ENCODE peak calls at places on chromosomes 7 and 10, in seven cellular contexts. W, P, A, Y, N, B and V are unnamed samples.

GRCh38 chr10:90969947-90970673 is 49.2 kb upstream of the ANKRD1 start:
- DNase-seq in W (peak), P (no peak), A (no peak), Y (no peak), N (peak), B (no peak), V (no peak)

GRCh38 chr7:115941703-115942268 is 88.8 kb downstream of the TFEC start:
- DNase-seq in W (no peak), P (no peak), A (no peak), Y (no peak), N (peak), B (no peak), V (no peak)

GRCh38 chr7:134766779-134767566 is 12.5 kb upstream of the CALD1 start:
- DNase-seq in W (no peak), P (no peak), A (no peak), Y (peak), N (peak), B (no peak), V (no peak)

GRCh38 chr10:83346216-83346910 is 792.9 kb upstream of the GHITM start:
- DNase-seq in W (no peak), P (no peak), A (no peak), Y (no peak), N (peak), B (no peak), V (no peak)

GRCh38 chr7:143398616-143399015 is 10.0 kb downstream of the EPHA1 start:
- DNase-seq in W (no peak), P (no peak), A (no peak), Y (no peak), N (no peak), B (no peak), V (no peak)

GRCh38 chr7:29080803-29081202 is 65.5 kb downstream of the CPVL start:
- DNase-seq in W (no peak), P (no peak), A (no peak), Y (no peak), N (no peak), B (no peak), V (no peak)

GRCh38 chr7:157224627-157225026 is 85.9 kb downstream of the UBE3C start:
- DNase-seq in W (peak), P (no peak), A (no peak), Y (peak), N (peak), B (no peak), V (no peak)

GRCh38 chr7:130906575-130906974 is 172.6 kb upstream of the KLF14 start:
- DNase-seq in W (no peak), P (no peak), A (no peak), Y (no peak), N (no peak), B (no peak), V (no peak)

GRCh38 chr7:95905165-95905564 is 132.8 kb downstream of the DYNC1I1 start:
- DNase-seq in W (no peak), P (no peak), A (no peak), Y (no peak), N (no peak), B (no peak), V (no peak)

GRCh38 chr7:116454377-116454776 is 45.2 kb upstream of the CAV2 start:
- DNase-seq in W (no peak), P (no peak), A (no peak), Y (no peak), N (no peak), B (no peak), V (no peak)

GRCh38 chr7:75772081-75773077 is at the start of gene CCL26:
- DNase-seq in W (peak), P (peak), A (peak), Y (no peak), N (peak), B (no peak), V (no peak)

GRCh38 chr7:16564909-16565426 is 38.3 kb downstream of the LRRC72 start:
- DNase-seq in W (peak), P (no peak), A (no peak), Y (peak), N (peak), B (no peak), V (no peak)

GRCh38 chr7:1912472-1913289 is 242.6 kb downstream of the ELFN1 start:
- DNase-seq in W (no peak), P (no peak), A (peak), Y (no peak), N (no peak), B (no peak), V (no peak)

GRCh38 chr7:38222481-38223096 is 44.5 kb downstream of the STARD3NL start:
- DNase-seq in W (peak), P (no peak), A (no peak), Y (peak), N (peak), B (no peak), V (no peak)

GRCh38 chr10:48457949-48458661 is 146.8 kb downstream of the ARHGAP22 start:
- DNase-seq in W (no peak), P (no peak), A (peak), Y (no peak), N (no peak), B (peak), V (peak)

GRCh38 chr10:34420795-34421194 is 394.3 kb downstream of the PARD3 start:
- DNase-seq in W (peak), P (peak), A (no peak), Y (no peak), N (no peak), B (no peak), V (no peak)

GRCh38 chr10:61779950-61780659 is 117.4 kb downstream of the CABCOCO1 start:
- DNase-seq in W (peak), P (no peak), A (peak), Y (no peak), N (peak), B (no peak), V (no peak)

GRCh38 chr7:45217358-45217757 is 59.8 kb downstream of the RAMP3 start:
- DNase-seq in W (peak), P (no peak), A (no peak), Y (no peak), N (peak), B (peak), V (peak)

GRCh38 chr10:112053895-112054294 is 129.7 kb downstream of the GPAM start:
- DNase-seq in W (no peak), P (no peak), A (no peak), Y (no peak), N (no peak), B (no peak), V (no peak)

GRCh38 chr10:18240185-18240882 is 100.1 kb downstream of the CACNB2 start:
- DNase-seq in W (no peak), P (peak), A (no peak), Y (no peak), N (no peak), B (no peak), V (no peak)

GRCh38 chr7:137590686-137591255 is 247.2 kb upstream of the PTN start:
- DNase-seq in W (no peak), P (no peak), A (no peak), Y (no peak), N (no peak), B (peak), V (no peak)

GRCh38 chr10:103653581-103654020 is 160.1 kb downstream of the NEURL1 start:
- DNase-seq in W (no peak), P (no peak), A (no peak), Y (no peak), N (no peak), B (no peak), V (no peak)

GRCh38 chr7:109751241-109751640 is 1181.6 kb downstream of the DNAJB9 start:
- DNase-seq in W (peak), P (no peak), A (no peak), Y (no peak), N (peak), B (no peak), V (no peak)

GRCh38 chr7:31696270-31696669 is 9.3 kb downstream of the PPP1R17 start:
- DNase-seq in W (no peak), P (no peak), A (no peak), Y (no peak), N (no peak), B (no peak), V (no peak)

GRCh38 chr10:81498152-81498551 is 376.8 kb upstream of the NRG3 start:
- DNase-seq in W (no peak), P (no peak), A (no peak), Y (no peak), N (no peak), B (no peak), V (no peak)

GRCh38 chr10:22852712-22853353 is 75.0 kb upstream of the ARMC3 start:
- DNase-seq in W (no peak), P (no peak), A (no peak), Y (no peak), N (no peak), B (no peak), V (no peak)

GRCh38 chr7:129188372-129188891 is at the start of gene SMO:
- DNase-seq in W (peak), P (no peak), A (peak), Y (no peak), N (no peak), B (peak), V (no peak)

GRCh38 chr7:64651632-64652165 is 14.2 kb upstream of the ZNF107 start:
- DNase-seq in W (no peak), P (no peak), A (no peak), Y (no peak), N (no peak), B (no peak), V (no peak)
- TF ChIP-seq CTCF in W (no peak), P (no peak), A (no peak), Y (peak), N (no peak), B (no peak), V (no peak)

GRCh38 chr7:140230517-140230861 is 53.7 kb upstream of the KDM7A start:
- DNase-seq in W (no peak), P (no peak), A (peak), Y (no peak), N (no peak), B (no peak), V (no peak)

GRCh38 chr7:140229591-140230516 is 53.1 kb upstream of the KDM7A start:
- DNase-seq in W (no peak), P (no peak), A (peak), Y (no peak), N (no peak), B (peak), V (no peak)

GRCh38 chr7:140232959-140233649 is 56.3 kb upstream of the KDM7A start:
- DNase-seq in W (no peak), P (no peak), A (no peak), Y (no peak), N (no peak), B (no peak), V (no peak)

GRCh38 chr7:140231779-140232491 is 55.2 kb upstream of the KDM7A start:
- DNase-seq in W (no peak), P (no peak), A (no peak), Y (no peak), N (peak), B (no peak), V (no peak)

DNA sequence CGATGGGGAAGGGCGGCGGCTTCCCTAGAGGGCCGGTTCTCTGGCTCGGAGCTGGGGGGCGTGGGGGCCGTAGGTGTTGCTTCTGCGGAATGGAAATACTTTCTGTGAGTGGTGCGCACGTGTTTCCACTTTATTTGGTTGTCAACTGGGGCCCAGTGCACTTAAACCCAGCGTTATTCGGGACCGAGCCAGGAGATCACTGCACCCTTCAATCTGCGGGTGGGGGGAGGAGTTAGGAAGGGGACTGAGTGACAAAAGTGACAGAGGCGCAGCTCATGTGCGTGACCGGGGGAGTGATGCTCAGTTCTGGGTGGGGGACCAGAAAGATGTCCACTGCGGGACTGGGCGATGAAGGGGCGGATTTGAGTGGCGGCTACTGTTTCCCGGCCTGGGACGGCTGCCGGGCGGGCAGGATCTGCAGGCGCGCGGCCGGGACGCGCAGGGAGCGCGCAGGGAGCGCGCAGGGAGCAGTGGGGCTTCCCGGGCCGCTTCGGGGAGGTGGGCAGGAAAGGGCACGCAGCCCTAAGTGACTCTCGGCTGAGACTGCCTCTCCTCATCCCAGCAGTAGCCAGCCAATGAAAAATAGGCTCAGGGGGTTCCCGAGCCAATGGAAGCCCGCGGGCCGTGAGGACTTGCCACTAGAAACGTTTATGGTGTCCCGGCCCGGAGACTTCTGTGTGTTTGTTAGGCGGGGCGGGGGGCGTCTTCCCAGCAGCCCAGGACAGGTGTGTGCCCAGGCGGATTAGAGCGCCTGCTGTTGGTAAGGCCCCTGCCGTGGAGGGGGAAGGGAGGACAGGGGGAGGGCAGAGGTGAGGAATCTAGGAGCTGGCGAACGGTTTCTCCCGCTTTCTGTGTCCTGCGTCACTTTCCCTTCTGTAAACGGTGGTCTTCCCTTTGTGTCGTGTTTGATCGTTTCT is 54.3 kb upstream of the KDM7A start:
- DNase-seq in W (peak), P (no peak), A (peak), Y (no peak), N (peak), B (peak), V (no peak)
- TF ChIP-seq CTCF in W (no peak), P (no peak), A (no peak), Y (no peak), N (peak), B (peak), V (no peak)

GRCh38 chr10:12719365-12719764 is 282.1 kb downstream of the CCDC3 start:
- DNase-seq in W (no peak), P (no peak), A (no peak), Y (no peak), N (peak), B (no peak), V (no peak)

GRCh38 chr10:12720217-12720981 is 281.1 kb downstream of the CCDC3 start:
- DNase-seq in W (peak), P (peak), A (peak), Y (no peak), N (peak), B (no peak), V (no peak)

GRCh38 chr10:12716042-12716441 is 285.5 kb downstream of the CCDC3 start:
- DNase-seq in W (no peak), P (no peak), A (no peak), Y (no peak), N (no peak), B (no peak), V (no peak)

GRCh38 chr10:12721334-12721733 is 280.2 kb downstream of the CCDC3 start:
- DNase-seq in W (no peak), P (no peak), A (no peak), Y (no peak), N (peak), B (no peak), V (no peak)

GRCh38 chr10:12717981-12718707 is 283.4 kb downstream of the CCDC3 start:
- DNase-seq in W (no peak), P (no peak), A (no peak), Y (no peak), N (peak), B (no peak), V (no peak)
- TF ChIP-seq CTCF in W (peak), P (no peak), A (no peak), Y (no peak), N (peak), B (peak), V (peak)

DNA sequence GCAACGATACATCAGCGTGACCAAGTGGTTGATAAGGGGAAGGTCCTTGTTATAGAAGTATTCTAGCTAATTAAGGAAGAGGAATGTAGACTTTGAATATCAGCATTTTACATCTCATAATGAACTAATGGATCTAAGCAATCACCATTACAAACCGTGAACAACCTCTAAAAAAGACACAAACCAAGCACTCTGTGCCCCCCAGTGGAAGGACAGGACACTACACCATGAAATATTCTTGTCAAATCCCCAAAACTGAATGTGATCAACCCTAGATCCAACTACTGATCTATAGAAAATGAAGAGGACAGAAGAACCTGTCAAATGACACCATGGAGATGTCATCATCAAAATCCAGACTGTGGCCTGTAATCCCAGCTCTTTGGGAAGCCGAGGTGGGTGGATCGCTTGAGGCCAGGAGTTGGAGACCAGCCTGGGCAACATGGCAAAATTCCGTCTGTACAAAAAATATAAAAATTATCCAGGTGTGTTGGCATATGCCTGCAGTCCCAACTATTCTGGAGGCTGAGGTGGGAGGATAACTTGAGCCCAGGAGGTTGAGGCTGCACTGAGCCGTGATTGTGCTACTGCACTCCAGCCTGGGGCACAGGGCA is 111.3 kb upstream of the CARD11 start:
- DNase-seq in W (peak), P (no peak), A (no peak), Y (peak), N (peak), B (no peak), V (no peak)
- TF ChIP-seq CTCF in W (peak), P (peak), A (peak), Y (peak), N (peak), B (peak), V (peak)

GRCh38 chr7:24788075-24788474 is 30.8 kb upstream of the GSDME start:
- DNase-seq in W (no peak), P (no peak), A (no peak), Y (no peak), N (no peak), B (no peak), V (no peak)
- TF ChIP-seq CTCF in W (peak), P (no peak), A (no peak), Y (peak), N (peak), B (peak), V (peak)

GRCh38 chr10:47309403-47310089 is 9.5 kb downstream of the GDF10 start:
- DNase-seq in W (no peak), P (no peak), A (no peak), Y (no peak), N (no peak), B (peak), V (no peak)
- TF ChIP-seq CTCF in W (peak), P (no peak), A (peak), Y (peak), N (peak), B (peak), V (peak)

GRCh38 chr10:102384053-102384452 is 11.5 kb upstream of the NFKB2 start:
- DNase-seq in W (no peak), P (no peak), A (no peak), Y (no peak), N (no peak), B (peak), V (no peak)
- TF ChIP-seq CTCF in W (no peak), P (no peak), A (no peak), Y (peak), N (peak), B (peak), V (peak)

DNA sequence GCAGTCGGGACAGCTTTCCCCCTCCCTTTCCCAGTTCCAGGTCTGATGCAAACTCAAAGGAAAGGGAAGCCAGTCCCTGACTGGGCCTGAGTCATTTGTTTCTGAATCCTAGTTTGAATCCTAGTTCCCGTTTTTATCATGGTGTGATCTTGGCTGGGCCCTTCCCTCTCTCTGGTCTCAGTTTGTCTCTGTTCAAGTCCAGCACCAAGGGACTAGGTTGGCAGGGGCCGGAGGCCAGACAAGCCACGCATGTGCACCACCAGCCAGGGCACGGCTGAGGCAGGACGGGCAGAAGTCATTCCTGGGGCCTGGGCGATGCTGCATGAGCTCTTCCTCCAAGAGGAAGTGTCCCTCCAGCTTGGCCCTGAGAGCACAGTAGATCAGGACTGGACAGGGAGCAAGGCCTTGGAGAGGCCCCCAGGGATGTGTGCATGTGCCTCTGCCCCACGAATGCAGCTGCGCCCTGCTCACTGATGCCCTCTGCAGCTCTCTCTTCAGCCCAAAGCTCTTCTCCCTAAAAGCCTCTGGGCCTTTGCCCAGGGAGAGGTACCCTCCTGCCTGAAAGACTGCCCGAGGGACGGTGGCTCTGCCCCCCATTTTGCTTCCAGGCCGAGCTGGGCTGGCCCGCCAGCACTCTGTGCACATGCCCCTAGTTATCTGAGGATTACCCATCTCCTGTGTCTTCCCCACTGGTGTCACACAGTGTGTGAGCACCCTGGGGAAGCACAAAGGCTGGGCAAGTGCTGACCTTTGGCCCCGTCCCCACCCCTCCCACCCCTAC is 86.7 kb downstream of the ZMIZ1 start:
- DNase-seq in W (no peak), P (peak), A (no peak), Y (peak), N (peak), B (no peak), V (no peak)
- TF ChIP-seq CTCF in W (peak), P (no peak), A (no peak), Y (peak), N (peak), B (peak), V (no peak)